ENCODE peak calls at places on chromosomes 7 and 10, in six cellular contexts. O, U, L, A, R and Y are unnamed samples.

GRCh38 chr10:35089641-35090161 is 440 bp downstream of the CUL2 start:
- DNase-seq in O (peak), U (no peak), L (peak), A (peak), R (peak), Y (peak)

GRCh38 chr10:122279725-122280141 is 8.6 kb downstream of the BTBD16 start:
- DNase-seq in O (no peak), U (no peak), L (peak), A (no peak), R (no peak), Y (no peak)

GRCh38 chr7:31488562-31489203 is 25.2 kb upstream of the ITPRID1 start:
- DNase-seq in O (no peak), U (peak), L (peak), A (no peak), R (peak), Y (no peak)

GRCh38 chr10:3755440-3756359 is 29.3 kb downstream of the KLF6 start:
- DNase-seq in O (no peak), U (no peak), L (peak), A (no peak), R (no peak), Y (no peak)

GRCh38 chr7:135713836-135714470 is 14.0 kb downstream of the SLC13A4 start:
- DNase-seq in O (no peak), U (no peak), L (no peak), A (no peak), R (no peak), Y (no peak)

GRCh38 chr10:15122477-15123030 is 25.4 kb downstream of the RPP38 start:
- DNase-seq in O (no peak), U (no peak), L (no peak), A (no peak), R (no peak), Y (no peak)

GRCh38 chr7:34281260-34281659 is 375.9 kb downstream of the BMPER start:
- DNase-seq in O (no peak), U (no peak), L (no peak), A (no peak), R (peak), Y (no peak)

GRCh38 chr7:24769014-24769830 is 12.0 kb upstream of the GSDME start:
- DNase-seq in O (no peak), U (no peak), L (no peak), A (no peak), R (no peak), Y (no peak)

GRCh38 chr7:156932006-156932405 is 17.5 kb upstream of the NOM1 start:
- DNase-seq in O (no peak), U (no peak), L (no peak), A (no peak), R (no peak), Y (no peak)

GRCh38 chr10:34739915-34740314 is 75.2 kb downstream of the PARD3 start:
- DNase-seq in O (no peak), U (peak), L (peak), A (no peak), R (peak), Y (no peak)

GRCh38 chr7:149664666-149665065 is 108.7 kb downstream of the ZNF467 start:
- DNase-seq in O (no peak), U (no peak), L (no peak), A (no peak), R (no peak), Y (no peak)

GRCh38 chr10:117477961-117478670 is 64.4 kb upstream of the EMX2 start:
- DNase-seq in O (no peak), U (peak), L (no peak), A (no peak), R (no peak), Y (no peak)

GRCh38 chr7:132380065-132380464 is 196.2 kb downstream of the PLXNA4 start:
- DNase-seq in O (no peak), U (no peak), L (peak), A (no peak), R (no peak), Y (no peak)